ENCODE peak calls at places on chromosome 4, in six cellular contexts. K is stimulated activated CD4-positive, alpha-beta T cell treated with anti-CD3 and anti-CD28 coated beads, Interleukin-15, amount 100 ng/mL, for 1 hour; B is CD8-positive, alpha-beta memory T cell; H is endothelial cell; V is occipital lobe; R is NCI-H2029 treated with DMSO at 0.1 percent for 48 hours. J is an unnamed sample.
A peak's percentile ranks its signal among the peaks of the same experiment; 100 is the strongest.

GRCh38 chr4:152408514-152409327 is 127.2 kb downstream of the FBXW7 start:
- DNase-seq in K (no peak), B (no peak), H (peak; percentile 22), V (no peak), R (peak; percentile 40), J (no peak)

GRCh38 chr4:78951862-78952472 is 12.7 kb upstream of the PAQR3 start:
- DNase-seq in K (no peak), B (peak; percentile 52), H (peak; percentile 44), V (no peak), R (peak; percentile 20), J (no peak)

GRCh38 chr4:101355767-101356702 is 8.7 kb upstream of the PPP3CA start:
- DNase-seq in K (no peak), B (no peak), H (no peak), V (no peak), R (no peak), J (no peak)

GRCh38 chr4:141133146-141134006 is at the start of gene RNF150:
- DNase-seq in K (no peak), B (peak; percentile 44), H (peak; percentile 76), V (peak; percentile 71), R (peak; percentile 53), J (peak; percentile 58)

GRCh38 chr4:163701915-163702314 is 207.4 kb downstream of the TMA16 start:
- DNase-seq in K (no peak), B (no peak), H (no peak), V (no peak), R (no peak), J (no peak)

GRCh38 chr4:143559757-143560147 is 46.2 kb downstream of the SMARCA5 start:
- DNase-seq in K (no peak), B (peak; percentile 57), H (no peak), V (no peak), R (no peak), J (no peak)

GRCh38 chr4:96205143-96205542 is 365.2 kb downstream of the PDHA2 start:
- DNase-seq in K (no peak), B (no peak), H (no peak), V (no peak), R (no peak), J (no peak)

GRCh38 chr4:69787879-69788278 is 27.5 kb upstream of the SULT1B1 start:
- DNase-seq in K (no peak), B (no peak), H (no peak), V (no peak), R (no peak), J (no peak)

GRCh38 chr4:95212692-95213091 is 336.1 kb downstream of the UNC5C start:
- DNase-seq in K (no peak), B (no peak), H (no peak), V (no peak), R (no peak), J (no peak)

J was measured in NCI-H187 treated with DMSO at 0.1 percent for 48 hours.